ENCODE peak calls at places on chromosomes 1 and 21, in eight cellular contexts. V, T, M, P, N, F, C and B are unnamed samples.

GRCh38 chr1:145719230-145720079 is at the start of gene CD160:
- ATAC-seq in V (no peak), T (no peak), M (no peak), P (no peak), N (no peak), F (no peak), C (peak; percentile 62), B (no peak)

GRCh38 chr1:96525657-96526613 is 195.6 kb upstream of the PTBP2 start:
- ATAC-seq in V (no peak), T (no peak), M (no peak), P (no peak), N (no peak), F (no peak), C (no peak), B (peak; percentile 56)

GRCh38 chr21:42785666-42786427 is 93.5 kb downstream of the WDR4 start:
- ATAC-seq in V (no peak), T (no peak), M (peak; percentile 2), P (no peak), N (no peak), F (no peak), C (no peak), B (no peak)

GRCh38 chr1:241837413-241837812 is 10.6 kb upstream of the EXO1 start:
- ATAC-seq in V (no peak), T (no peak), M (no peak), P (no peak), N (no peak), F (no peak), C (no peak), B (no peak)

GRCh38 chr1:173114381-173114780 is 63.6 kb upstream of the TNFSF18 start:
- ATAC-seq in V (no peak), T (no peak), M (no peak), P (no peak), N (no peak), F (no peak), C (no peak), B (peak; percentile 22)

GRCh38 chr1:159853417-159853816 is 9.0 kb downstream of the VSIG8 start:
- ATAC-seq in V (no peak), T (no peak), M (no peak), P (no peak), N (no peak), F (no peak), C (no peak), B (no peak)

GRCh38 chr1:78619446-78619802 is 824 bp upstream of the IFI44L start:
- ATAC-seq in V (peak; percentile 51), T (no peak), M (no peak), P (no peak), N (no peak), F (no peak), C (peak; percentile 7), B (peak; percentile 31)

GRCh38 chr1:165629848-165630628 is 996 bp upstream of the MGST3 start:
- ATAC-seq in V (peak; percentile 8), T (peak; percentile 2), M (no peak), P (peak; percentile 3), N (peak; percentile 4), F (peak; percentile 44), C (no peak), B (peak; percentile 8)

GRCh38 chr1:115980998-115981993 is 5.0 kb downstream of the SLC22A15 start:
- ATAC-seq in V (no peak), T (peak; percentile 60), M (peak; percentile 52), P (peak; percentile 68), N (peak; percentile 84), F (peak; percentile 55), C (peak; percentile 78), B (peak; percentile 19)

GRCh38 chr1:235473808-235474207 is 30.4 kb downstream of the B3GALNT2 start:
- ATAC-seq in V (no peak), T (no peak), M (no peak), P (no peak), N (no peak), F (no peak), C (no peak), B (no peak)

GRCh38 chr1:119664057-119664456 is 16.0 kb upstream of the ZNF697 start:
- ATAC-seq in V (no peak), T (no peak), M (no peak), P (no peak), N (no peak), F (no peak), C (no peak), B (no peak)

GRCh38 chr1:110380667-110381283 is 10.1 kb downstream of the SLC16A4 start:
- ATAC-seq in V (no peak), T (no peak), M (peak; percentile 69), P (no peak), N (no peak), F (no peak), C (no peak), B (peak; percentile 53)

GRCh38 chr21:46145159-46145839 is 10.1 kb downstream of the FTCD start:
- ATAC-seq in V (no peak), T (no peak), M (no peak), P (no peak), N (no peak), F (no peak), C (no peak), B (no peak)

GRCh38 chr1:208107817-208108608 is 136.2 kb downstream of the PLXNA2 start:
- ATAC-seq in V (no peak), T (no peak), M (peak; percentile 17), P (peak; percentile 71), N (no peak), F (no peak), C (no peak), B (peak; percentile 61)

DNA sequence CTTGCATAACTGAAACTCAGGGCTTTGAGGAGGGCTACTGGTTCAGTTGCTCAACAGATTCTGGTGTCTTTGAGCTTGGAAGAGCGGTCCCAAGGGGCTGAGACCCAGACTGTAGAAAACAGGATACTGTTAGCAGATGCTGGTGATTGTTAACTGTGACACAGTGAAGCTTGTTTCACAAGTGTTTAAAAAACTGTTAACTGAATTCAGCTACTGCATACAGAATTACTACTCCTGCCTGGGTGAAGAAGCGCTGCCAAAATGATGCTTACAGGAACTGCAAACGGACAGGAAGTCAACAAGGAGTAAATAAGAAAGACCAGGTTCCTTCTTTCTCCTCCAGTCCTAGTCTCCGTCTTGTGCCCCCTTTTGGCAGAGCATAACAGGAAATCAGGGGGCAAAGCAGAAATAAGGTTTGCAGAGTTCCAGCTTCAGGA is 195.3 kb upstream of the USP25 start:
- ATAC-seq in V (no peak), T (no peak), M (no peak), P (no peak), N (no peak), F (no peak), C (no peak), B (no peak)
- TF ChIP-seq POLR2AphosphoS5 in V (no peak), T (no peak), M (no peak), P (no peak), N (no peak), F (no peak), C (no peak), B (no peak)

GRCh38 chr1:184633785-184634184 is 120.9 kb downstream of the EDEM3 start:
- ATAC-seq in V (no peak), T (no peak), M (peak; percentile 80), P (no peak), N (no peak), F (no peak), C (no peak), B (no peak)

GRCh38 chr1:184635347-184636155 is 119.1 kb downstream of the EDEM3 start:
- ATAC-seq in V (no peak), T (no peak), M (no peak), P (no peak), N (no peak), F (no peak), C (no peak), B (peak; percentile 15)

GRCh38 chr1:184629261-184629660 is 125.4 kb downstream of the EDEM3 start:
- ATAC-seq in V (no peak), T (no peak), M (no peak), P (no peak), N (no peak), F (no peak), C (no peak), B (peak; percentile 29)

GRCh38 chr1:184634296-184634695 is 120.4 kb downstream of the EDEM3 start:
- ATAC-seq in V (no peak), T (no peak), M (no peak), P (no peak), N (no peak), F (no peak), C (no peak), B (no peak)

DNA sequence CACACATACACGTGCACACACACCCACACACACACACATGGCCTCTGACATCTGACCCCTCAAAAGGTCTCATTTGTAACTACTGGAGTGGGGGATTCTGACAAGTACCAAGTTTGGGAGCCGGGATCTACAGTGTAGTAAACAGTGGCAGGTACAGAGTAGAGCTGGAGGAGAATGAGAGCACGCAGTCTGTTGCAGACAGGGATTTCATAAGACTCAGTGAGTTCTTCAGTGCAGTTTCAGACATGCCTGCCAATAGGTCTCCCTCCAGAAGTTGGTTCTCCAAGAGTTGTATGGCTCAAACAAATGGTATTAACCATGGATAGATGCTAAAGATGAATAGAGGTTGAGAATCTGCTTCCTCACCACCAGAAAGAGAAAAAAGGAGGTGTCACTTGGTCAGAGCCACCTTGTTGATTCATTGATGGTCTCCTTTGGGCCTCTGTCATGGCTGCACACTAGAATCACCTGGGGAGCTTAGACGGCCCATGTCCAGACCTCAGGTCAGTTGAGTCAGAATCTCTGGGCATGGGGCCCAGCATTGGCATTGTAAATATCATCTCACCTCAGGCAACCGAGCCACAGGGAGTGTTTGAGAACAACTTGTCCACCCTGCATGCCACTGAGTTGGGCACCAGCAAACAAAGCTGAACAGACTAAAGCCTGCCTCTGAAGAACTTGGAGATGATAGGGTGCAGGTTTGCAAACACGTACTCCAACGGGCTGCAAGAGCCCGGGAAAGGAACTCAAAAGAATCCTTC is 122.1 kb downstream of the EDEM3 start:
- ATAC-seq in V (no peak), T (no peak), M (peak; percentile 63), P (no peak), N (no peak), F (no peak), C (no peak), B (no peak)
- TF ChIP-seq POLR2AphosphoS5 in V (no peak), T (no peak), M (peak; percentile 10), P (no peak), N (no peak), F (no peak), C (no peak), B (no peak)

GRCh38 chr21:18620421-18620820 is 216.8 kb upstream of the TMPRSS15 start:
- ATAC-seq in V (no peak), T (no peak), M (no peak), P (no peak), N (no peak), F (no peak), C (no peak), B (no peak)

GRCh38 chr21:18617291-18617690 is 213.7 kb upstream of the TMPRSS15 start:
- ATAC-seq in V (no peak), T (no peak), M (no peak), P (no peak), N (no peak), F (no peak), C (no peak), B (no peak)

GRCh38 chr21:18622383-18622782 is 218.8 kb upstream of the TMPRSS15 start:
- ATAC-seq in V (no peak), T (no peak), M (no peak), P (no peak), N (no peak), F (no peak), C (no peak), B (no peak)
- TF ChIP-seq POLR2AphosphoS5 in V (no peak), T (no peak), M (no peak), P (no peak), N (no peak), F (no peak), C (no peak), B (no peak)

DNA sequence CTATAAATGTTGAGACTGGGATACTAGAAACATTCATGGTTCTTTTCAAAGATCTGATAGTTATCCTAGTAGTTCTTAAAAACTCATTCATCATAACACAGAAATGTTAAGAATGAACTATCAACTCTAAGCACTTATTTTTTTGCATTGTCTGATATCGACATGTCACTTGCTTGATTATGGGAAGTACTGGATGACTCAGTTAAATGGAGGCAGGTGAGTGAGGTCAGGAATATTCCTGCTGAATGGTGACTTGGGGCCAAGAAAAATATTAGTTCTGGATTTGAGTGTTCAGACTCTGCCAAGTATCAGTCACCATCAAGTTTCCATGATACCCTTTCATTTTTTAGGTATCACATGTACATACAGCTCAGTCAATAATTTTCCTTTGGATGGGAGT is 63.6 kb downstream of the NEK7 start:
- ATAC-seq in V (peak; percentile 63), T (no peak), M (no peak), P (peak; percentile 80), N (no peak), F (no peak), C (no peak), B (no peak)
- TF ChIP-seq POLR2AphosphoS5 in V (no peak), T (no peak), M (no peak), P (peak; percentile 24), N (no peak), F (no peak), C (no peak), B (no peak)